ENCODE peak calls at places on chromosomes 16 and 17, in four cellular contexts. T is AG09319, W is retinal pigment epithelial cell, H is GM13976. F is an unnamed sample.

GRCh38 chr17:5715478-5715877 is 131.2 kb upstream of the NLRP1 start:
- DNase-seq in H (no peak), T (no peak), W (no peak), F (no peak)

GRCh38 chr17:80924807-80925610 is 66.6 kb upstream of the CHMP6 start:
- DNase-seq in H (no peak), T (no peak), W (no peak), F (no peak)

GRCh38 chr16:9014389-9014788 is 50.7 kb upstream of the USP7 start:
- DNase-seq in W (no peak), T (no peak), H (no peak), F (no peak)

GRCh38 chr17:7190276-7190917 is 11.2 kb upstream of the ASGR1 start:
- DNase-seq in W (no peak), H (no peak), T (no peak), F (no peak)

GRCh38 chr17:35022536-35023063 is 40.9 kb downstream of the RFFL start:
- DNase-seq in H (peak), T (peak), W (peak), F (peak)

GRCh38 chr16:89035013-89035697 is 58.1 kb upstream of the CBFA2T3 start:
- DNase-seq in T (no peak), W (no peak), H (no peak), F (no peak)

GRCh38 chr16:67336646-67337045 is 10.0 kb downstream of the LRRC36 start:
- DNase-seq in T (no peak), H (no peak), W (no peak), F (no peak)

GRCh38 chr16:87461466-87461975 is 31.3 kb downstream of the ZCCHC14 start:
- DNase-seq in W (peak), H (peak), T (no peak), F (no peak)

GRCh38 chr17:2418572-2418971 is 17.7 kb upstream of the MNT start:
- DNase-seq in W (no peak), T (no peak), H (no peak), F (no peak)

GRCh38 chr17:61000911-61001310 is 323.3 kb downstream of the BCAS3 start:
- DNase-seq in W (no peak), T (peak), H (no peak), F (no peak)

GRCh38 chr17:2400474-2400866 is 390 bp downstream of the MNT start:
- DNase-seq in H (peak), T (no peak), W (no peak), F (no peak)

GRCh38 chr17:2029911-2030778 is at the start of gene DPH1:
- DNase-seq in T (peak), W (peak), H (peak), F (no peak)

GRCh38 chr17:42179911-42180410 is 981 bp downstream of the KCNH4 start:
- DNase-seq in H (peak), W (no peak), T (no peak), F (no peak)

GRCh38 chr17:77436058-77436442 is 295.3 kb downstream of the SEC14L1 start:
- DNase-seq in T (no peak), W (no peak), H (no peak), F (no peak)

GRCh38 chr17:50034504-50035364 is 21.2 kb upstream of the ITGA3 start:
- DNase-seq in H (no peak), T (no peak), W (no peak), F (no peak)

GRCh38 chr16:54690710-54691109 is 240.0 kb upstream of the IRX5 start:
- DNase-seq in W (no peak), T (no peak), H (no peak), F (no peak)

GRCh38 chr16:49292413-49292812 is 10.8 kb upstream of the CBLN1 start:
- DNase-seq in H (no peak), T (no peak), W (no peak), F (no peak)

GRCh38 chr16:26111900-26112299 is 420.1 kb downstream of the HS3ST4 start:
- DNase-seq in H (no peak), T (no peak), W (no peak), F (no peak)
- TF ChIP-seq CTCF in H (no peak), T (no peak), W (no peak), F (no peak)

DNA sequence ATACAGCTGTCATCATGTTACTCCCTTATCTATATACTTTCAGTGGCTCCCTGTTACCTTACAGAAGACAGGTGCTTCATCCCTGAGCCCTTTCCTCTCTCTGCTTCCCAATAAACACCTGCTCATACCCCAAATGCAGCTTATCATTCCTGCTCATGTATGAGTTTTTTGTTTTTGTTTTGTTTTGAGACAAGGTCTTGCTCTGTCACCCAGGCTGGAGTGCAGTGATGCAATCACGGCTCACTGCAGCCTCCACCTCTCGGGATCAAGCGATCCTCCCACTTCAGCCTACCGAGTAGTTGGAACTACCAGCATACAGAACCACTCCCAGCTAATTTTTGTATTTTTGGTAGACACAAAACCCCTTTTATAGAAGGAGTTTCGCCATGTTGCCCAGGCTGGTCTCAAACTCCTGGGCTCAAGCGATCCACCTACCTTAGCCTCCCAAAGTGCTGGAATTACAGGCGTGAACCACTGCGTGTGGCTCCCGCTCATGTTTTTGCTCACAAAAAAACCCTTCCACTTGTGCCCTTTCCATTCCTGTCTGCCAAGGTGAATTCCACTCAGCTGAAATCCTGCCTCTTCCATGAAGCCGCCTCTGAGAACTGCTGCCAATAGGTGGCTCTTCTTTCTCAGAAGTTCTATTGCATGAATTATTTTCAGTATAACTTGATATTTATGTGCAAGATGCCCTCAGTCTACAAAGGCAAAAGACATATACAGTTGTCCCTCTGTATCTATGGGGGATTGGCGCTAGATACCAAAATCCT is 7.9 kb upstream of the RNF157 start:
- DNase-seq in H (no peak), W (no peak), T (no peak), F (no peak)
- TF ChIP-seq CTCF in H (no peak), W (peak), T (peak), F (peak)

GRCh38 chr16:16096858-16097213 is 126.5 kb downstream of the ABCC6 start:
- DNase-seq in W (no peak), T (no peak), H (no peak), F (no peak)

GRCh38 chr16:16095646-16096045 is 127.6 kb downstream of the ABCC6 start:
- DNase-seq in T (no peak), W (no peak), H (no peak), F (no peak)

GRCh38 chr16:16099320-16099719 is 124.0 kb downstream of the ABCC6 start:
- DNase-seq in W (no peak), T (no peak), H (no peak), F (no peak)

GRCh38 chr16:16093625-16094332 is 129.5 kb downstream of the ABCC6 start:
- DNase-seq in H (no peak), W (no peak), T (no peak), F (no peak)

GRCh38 chr16:16096161-16096857 is 127.0 kb downstream of the ABCC6 start:
- DNase-seq in T (no peak), H (no peak), W (no peak), F (peak)
- TF ChIP-seq CTCF in T (peak), H (no peak), W (peak), F (peak)

GRCh38 chr16:57667069-57667525 is 1.0 kb upstream of the ADGRG3 start:
- DNase-seq in T (no peak), H (no peak), W (no peak), F (no peak)

GRCh38 chr16:57668259-57668563 is at the start of gene ADGRG3:
- DNase-seq in W (no peak), H (no peak), T (no peak), F (no peak)

GRCh38 chr16:57668630-57669475 is 747 bp downstream of the ADGRG3 start:
- DNase-seq in T (no peak), H (no peak), W (no peak), F (no peak)

GRCh38 chr16:57666353-57667068 is 1.6 kb upstream of the ADGRG3 start:
- DNase-seq in H (no peak), T (no peak), W (no peak), F (no peak)

GRCh38 chr16:57667526-57668258 is 414 bp upstream of the ADGRG3 start:
- DNase-seq in W (no peak), T (no peak), H (no peak), F (no peak)
- TF ChIP-seq CTCF in W (peak), T (no peak), H (peak), F (no peak)

GRCh38 chr16:75096730-75097129 is 19.9 kb downstream of the LDHD start:
- DNase-seq in T (no peak), H (no peak), W (no peak), F (no peak)
- TF ChIP-seq CTCF in T (peak), H (no peak), W (peak), F (peak)

GRCh38 chr16:82366462-82366861 is 196.4 kb upstream of the MPHOSPH6 start:
- DNase-seq in W (no peak), H (no peak), T (no peak), F (no peak)

GRCh38 chr16:82370282-82370681 is 200.3 kb upstream of the MPHOSPH6 start:
- DNase-seq in W (no peak), T (no peak), H (no peak), F (no peak)

GRCh38 chr16:82364690-82365089 is 194.7 kb upstream of the MPHOSPH6 start:
- DNase-seq in W (no peak), T (no peak), H (no peak), F (no peak)

GRCh38 chr16:82363026-82363816 is 193.2 kb upstream of the MPHOSPH6 start:
- DNase-seq in T (no peak), W (no peak), H (no peak), F (no peak)

GRCh38 chr16:82368041-82368440 is 198.0 kb upstream of the MPHOSPH6 start:
- DNase-seq in W (peak), H (peak), T (no peak), F (no peak)
- TF ChIP-seq CTCF in W (peak), H (no peak), T (peak), F (peak)

GRCh38 chr16:81826523-81826922 is 47.4 kb downstream of the PLCG2 start:
- DNase-seq in H (no peak), T (no peak), W (no peak), F (no peak)
- TF ChIP-seq CTCF in H (no peak), T (no peak), W (no peak), F (no peak)

GRCh38 chr17:19867094-19867653 is 562 bp downstream of the ULK2 start:
- DNase-seq in T (peak), W (no peak), H (peak), F (no peak)
- TF ChIP-seq CTCF in T (peak), W (peak), H (peak), F (peak)